ENCODE peak calls at places on chromosomes 5 and 9, in seven cellular contexts. E is tibial nerve, G is gastrocnemius medialis, D is vagina, O is body of pancreas, Z is A549, V is ovary. W is an unnamed sample.

GRCh38 chr9:110049699-110050450 is 158.1 kb downstream of the C9orf152 start:
- DNase-seq in E (no peak), G (no peak), D (peak), O (peak), Z (no peak), V (no peak), W (no peak)

GRCh38 chr5:88377705-88378656 is 109.3 kb upstream of the TMEM161B start:
- DNase-seq in E (no peak), G (no peak), D (no peak), O (no peak), Z (no peak), V (no peak), W (no peak)

GRCh38 chr5:160702856-160703453 is 149.1 kb downstream of the ATP10B start:
- DNase-seq in E (no peak), G (no peak), D (no peak), O (no peak), Z (no peak), V (no peak), W (no peak)

GRCh38 chr9:135139366-135139965 is 52.0 kb downstream of the OLFM1 start:
- DNase-seq in E (no peak), G (no peak), D (no peak), O (no peak), Z (no peak), V (no peak), W (no peak)

GRCh38 chr9:88784960-88785359 is 206.3 kb upstream of the S1PR3 start:
- DNase-seq in E (no peak), G (no peak), D (no peak), O (no peak), Z (no peak), V (no peak), W (no peak)

GRCh38 chr5:108654042-108654441 is 93.7 kb upstream of the FER start:
- DNase-seq in E (no peak), G (no peak), D (no peak), O (no peak), Z (no peak), V (no peak), W (no peak)

GRCh38 chr5:75355236-75355635 is 18.2 kb downstream of the HMGCR start:
- DNase-seq in E (no peak), G (no peak), D (no peak), O (no peak), Z (no peak), V (no peak), W (no peak)

GRCh38 chr5:12805165-12805698 is 901.0 kb upstream of the CTNND2 start:
- DNase-seq in E (no peak), G (no peak), D (no peak), O (no peak), Z (no peak), V (no peak), W (no peak)

GRCh38 chr5:53350408-53350807 is 130.0 kb upstream of the FST start:
- DNase-seq in E (no peak), G (no peak), D (no peak), O (no peak), Z (no peak), V (no peak), W (no peak)

GRCh38 chr5:79872309-79872708 is 118.8 kb downstream of the MTX3 start:
- DNase-seq in E (peak), G (peak), D (no peak), O (no peak), Z (no peak), V (no peak), W (no peak)

GRCh38 chr5:143605403-143606005 is 202.0 kb upstream of the NR3C1 start:
- DNase-seq in E (peak), G (peak), D (no peak), O (no peak), Z (no peak), V (no peak), W (no peak)

GRCh38 chr9:32524558-32525461 is 1.2 kb downstream of the RIGI start:
- DNase-seq in E (no peak), G (no peak), D (no peak), O (peak), Z (no peak), V (no peak), W (peak)

GRCh38 chr9:126986506-126986951 is 71.9 kb downstream of the RALGPS1 start:
- DNase-seq in E (no peak), G (no peak), D (no peak), O (no peak), Z (peak), V (no peak), W (peak)

DNA sequence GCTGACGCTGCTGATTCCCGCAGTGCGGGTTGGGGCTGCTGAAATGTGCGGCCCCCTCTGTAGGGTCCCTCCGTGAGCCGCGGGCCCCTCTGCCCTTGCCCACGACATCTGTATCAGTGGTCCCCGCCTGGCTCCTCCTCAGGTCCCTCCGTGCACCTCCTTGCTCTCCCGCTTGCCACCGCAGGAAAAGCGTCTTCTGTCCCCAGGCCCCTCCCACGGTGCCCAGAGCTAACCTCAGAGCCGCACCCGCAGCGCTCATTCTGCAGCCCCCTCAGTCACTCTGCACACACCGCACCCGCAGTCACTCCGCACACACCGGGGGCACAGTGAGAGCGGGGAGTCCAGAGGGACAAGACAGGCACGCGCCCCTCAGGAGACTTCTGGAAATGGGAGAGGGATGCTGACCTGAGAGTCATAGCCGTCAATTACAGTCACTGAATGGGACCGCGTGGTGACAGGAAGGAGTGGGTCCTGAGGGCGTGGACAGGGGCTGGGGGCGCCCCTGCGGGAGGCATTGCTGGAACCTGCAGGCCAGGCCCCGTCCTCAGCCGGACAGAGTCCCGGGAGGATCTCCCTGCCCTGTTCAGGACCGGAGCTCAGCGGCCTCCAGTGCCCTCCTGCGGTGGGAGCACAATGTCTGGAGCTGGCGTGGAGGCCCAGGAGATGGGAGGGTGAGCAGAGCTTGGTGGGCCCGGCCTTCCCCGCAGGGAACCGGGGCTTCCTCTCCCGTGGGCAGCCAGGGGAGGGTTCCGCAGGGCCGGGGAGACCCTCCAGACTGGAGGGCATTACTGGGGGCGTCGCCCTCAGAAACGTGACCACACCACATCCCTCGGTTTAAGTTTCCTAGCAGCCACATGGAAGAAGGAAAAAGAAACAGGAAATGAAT is 66.1 kb upstream of the CTSL start:
- DNase-seq in E (no peak), G (no peak), D (no peak), O (no peak), Z (no peak), V (no peak), W (no peak)
- TF ChIP-seq POLR2A in E (no peak), G (no peak), D (no peak), O (no peak), Z (no peak), V (no peak), W (no peak)

DNA sequence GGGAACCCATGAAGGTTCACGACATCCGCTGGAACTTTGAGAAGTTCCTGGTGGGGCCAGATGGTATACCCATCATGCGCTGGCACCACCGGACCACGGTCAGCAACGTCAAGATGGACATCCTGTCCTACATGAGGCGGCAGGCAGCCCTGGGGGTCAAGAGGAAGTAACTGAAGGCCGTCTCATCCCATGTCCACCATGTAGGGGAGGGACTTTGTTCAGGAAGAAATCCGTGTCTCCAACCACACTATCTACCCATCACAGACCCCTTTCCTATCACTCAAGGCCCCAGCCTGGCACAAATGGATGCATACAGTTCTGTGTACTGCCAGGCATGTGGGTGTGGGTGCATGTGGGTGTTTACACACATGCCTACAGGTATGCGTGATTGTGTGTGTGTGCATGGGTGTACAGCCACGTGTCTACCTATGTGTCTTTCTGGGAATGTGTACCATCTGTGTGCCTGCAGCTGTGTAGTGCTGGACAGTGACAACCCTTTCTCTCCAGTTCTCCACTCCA is 7.6 kb downstream of the GPX3 start:
- DNase-seq in E (peak), G (peak), D (no peak), O (no peak), Z (no peak), V (no peak), W (no peak)
- TF ChIP-seq POLR2A in E (no peak), G (no peak), D (no peak), O (no peak), Z (no peak), V (no peak), W (peak)

DNA sequence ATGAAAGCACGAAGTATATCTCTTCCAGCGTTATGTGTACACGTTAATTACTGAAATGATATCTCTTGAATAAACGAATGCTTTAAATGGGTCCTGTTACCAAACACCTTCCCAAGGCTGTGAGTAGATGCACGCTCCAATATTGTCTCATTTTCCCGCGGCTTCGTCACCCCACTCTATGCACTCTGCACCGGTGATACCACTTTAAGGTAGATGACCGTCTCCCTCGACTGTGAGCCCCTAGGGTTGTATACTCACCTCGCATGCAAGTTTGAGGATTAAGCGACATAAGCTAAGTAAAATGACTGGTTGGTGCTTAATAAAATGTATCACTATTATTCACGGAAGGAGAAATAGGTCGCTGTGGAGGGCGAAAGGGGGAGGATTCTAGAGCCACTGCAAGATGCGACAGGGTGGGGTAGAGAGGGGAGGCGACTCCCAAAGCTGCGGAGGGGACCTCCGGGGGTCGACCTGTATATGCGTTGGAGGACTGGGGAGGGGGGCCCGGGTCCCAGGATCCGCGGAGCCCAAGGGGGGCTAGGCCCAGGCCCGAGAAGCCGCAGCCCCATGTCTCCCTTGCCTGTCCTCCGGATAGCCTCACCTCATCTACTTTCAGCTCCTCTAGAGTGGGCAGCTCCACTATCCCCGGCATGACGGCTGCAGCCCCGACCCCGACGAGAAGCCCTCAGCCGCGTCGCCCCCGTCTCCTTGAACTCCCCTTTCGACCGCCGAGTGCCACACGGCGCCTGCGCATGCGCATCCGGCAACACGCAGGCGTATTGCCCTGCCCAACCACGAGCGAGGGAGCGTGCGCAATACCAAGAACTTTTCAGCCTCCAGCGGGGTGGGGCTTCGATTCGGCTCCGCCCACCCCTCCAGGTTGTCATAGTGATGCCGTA is at the start of the genes MORN5 and NDUFA8:
- DNase-seq in E (peak), G (peak), D (peak), O (peak), Z (peak), V (peak), W (peak)
- TF ChIP-seq POLR2A in E (peak), G (peak), D (peak), O (peak), Z (peak), V (peak), W (peak)

DNA sequence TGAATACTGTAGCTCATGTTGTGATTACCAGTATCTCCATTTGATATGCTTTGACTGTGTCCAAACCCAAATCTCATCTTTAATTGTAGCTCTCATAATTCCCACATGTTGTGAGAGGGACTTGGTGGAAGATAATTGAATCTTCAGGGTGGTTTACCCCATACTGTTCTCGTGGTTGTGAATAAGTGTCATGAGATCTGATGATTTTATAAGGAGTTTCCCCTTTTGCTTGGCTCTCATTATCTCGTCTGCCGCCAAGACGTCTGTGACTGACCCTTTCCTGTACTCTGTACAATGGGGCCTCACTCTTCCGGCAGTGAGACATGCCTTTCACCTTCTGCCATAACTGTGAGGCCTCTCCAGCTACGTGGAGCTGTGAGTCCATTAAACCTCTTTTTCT is 59.3 kb downstream of the TRIO start:
- DNase-seq in E (no peak), G (no peak), D (no peak), O (no peak), Z (no peak), V (no peak), W (no peak)
- TF ChIP-seq POLR2A in E (no peak), G (no peak), D (no peak), O (no peak), Z (no peak), V (no peak), W (no peak)

GRCh38 chr9:137113385-137114159 is 961 bp downstream of the DPP7 start:
- DNase-seq in E (no peak), G (no peak), D (no peak), O (no peak), Z (no peak), V (no peak), W (no peak)
- TF ChIP-seq POLR2A in E (no peak), G (no peak), D (no peak), O (no peak), Z (no peak), V (no peak), W (no peak)

DNA sequence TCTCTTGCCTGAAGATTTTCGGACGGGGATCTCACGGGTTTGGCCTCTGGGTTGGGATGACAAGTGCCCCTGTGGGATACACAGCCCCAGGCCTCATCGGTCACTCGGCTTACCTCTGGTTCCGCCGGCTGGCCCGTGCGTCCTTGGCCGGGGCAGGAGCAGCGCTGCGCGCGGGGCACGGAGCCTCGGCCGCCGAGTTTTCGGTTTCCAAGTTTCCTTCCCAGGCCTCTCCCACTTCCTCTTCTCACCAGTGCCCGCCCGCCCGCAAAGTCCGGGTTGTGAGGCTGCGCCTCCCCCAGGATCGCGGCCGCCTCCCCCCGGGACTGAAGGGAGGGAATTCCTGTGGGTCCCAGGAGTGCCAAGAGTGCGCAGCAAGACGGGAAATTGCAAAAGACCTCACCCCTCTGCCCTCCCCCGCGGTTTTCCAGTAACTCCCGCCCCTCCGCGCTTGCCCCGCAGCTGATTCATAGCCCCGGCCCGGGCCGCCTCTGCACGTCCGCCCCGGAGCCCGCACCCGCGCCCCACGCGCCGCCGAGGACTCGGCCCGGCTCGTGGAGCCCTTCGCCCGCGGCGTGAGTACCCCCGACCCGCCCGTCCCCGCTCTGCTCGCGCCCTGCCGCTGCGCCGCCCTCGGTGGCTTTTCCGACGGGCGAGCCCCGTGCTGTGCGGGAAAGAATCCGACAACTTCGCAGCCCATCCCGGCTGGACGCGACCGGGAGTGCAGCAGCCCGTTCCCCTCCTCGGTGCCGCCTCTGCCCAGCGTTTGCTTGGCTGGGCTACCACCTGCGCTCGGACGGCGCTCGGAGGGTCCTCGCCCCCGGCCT is at the start of gene OSMR:
- DNase-seq in E (peak), G (peak), D (peak), O (peak), Z (peak), V (peak), W (peak)
- TF ChIP-seq POLR2A in E (peak), G (peak), D (peak), O (peak), Z (peak), V (peak), W (peak)

GRCh38 chr5:169583101-169583423 is 511 bp upstream of the SPDL1 start:
- DNase-seq in E (no peak), G (no peak), D (no peak), O (no peak), Z (no peak), V (no peak), W (peak)

GRCh38 chr5:169581580-169582227 is 1.9 kb upstream of the SPDL1 start:
- DNase-seq in E (peak), G (peak), D (no peak), O (peak), Z (peak), V (no peak), W (peak)

GRCh38 chr5:169584998-169585451 is 1.5 kb downstream of the SPDL1 start:
- DNase-seq in E (no peak), G (no peak), D (no peak), O (no peak), Z (no peak), V (no peak), W (no peak)

GRCh38 chr5:169580964-169581363 is 2.6 kb upstream of the SPDL1 start:
- DNase-seq in E (no peak), G (no peak), D (no peak), O (no peak), Z (no peak), V (no peak), W (no peak)

DNA sequence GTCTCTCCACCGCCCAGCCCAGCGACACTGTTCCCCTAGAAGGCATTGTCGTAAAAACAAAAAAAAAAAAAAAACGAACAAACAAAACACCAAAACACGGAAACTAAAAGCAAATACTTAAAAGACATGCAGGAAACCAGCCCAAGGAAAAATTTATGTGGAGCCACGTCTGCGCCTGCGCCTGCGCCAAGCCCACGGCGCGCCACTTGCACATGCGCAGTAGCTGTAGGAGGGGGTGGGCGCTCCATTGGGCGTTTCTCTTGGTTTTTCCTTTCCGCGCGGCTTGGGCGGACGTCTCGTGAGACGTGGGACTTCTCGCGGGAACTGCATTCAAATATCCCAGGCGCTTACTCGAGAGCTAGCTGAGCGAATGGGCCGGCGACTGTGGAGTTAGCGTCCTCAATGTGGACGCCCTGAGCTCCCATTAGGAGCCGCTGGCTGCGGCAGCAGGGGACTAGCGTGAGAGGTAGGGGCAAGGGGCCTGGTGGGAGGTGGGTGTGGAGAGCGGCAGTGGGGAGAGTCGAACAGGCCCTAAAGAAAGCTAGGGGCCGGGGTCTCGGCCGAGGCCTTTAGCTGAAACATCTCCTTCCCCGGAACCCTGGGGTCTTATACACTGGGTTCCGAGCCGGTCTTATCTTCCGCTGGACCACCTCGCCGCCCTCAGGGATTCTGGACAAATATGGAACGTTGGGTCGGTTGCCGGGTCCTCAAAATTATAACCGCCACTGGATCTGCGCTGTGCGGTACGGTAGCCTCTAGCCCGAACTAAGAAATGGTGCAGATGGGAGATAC is at the start of gene SPDL1:
- DNase-seq in E (peak), G (peak), D (peak), O (peak), Z (peak), V (peak), W (peak)
- TF ChIP-seq POLR2A in E (no peak), G (peak), D (peak), O (peak), Z (peak), V (no peak), W (peak)

W was measured in HepG2.